ENCODE peak calls at places on chromosomes 11 and 22, in nine cellular contexts. T, E, M, X, Q, A, D, W and R are unnamed samples.

GRCh38 chr22:27629908-27630733 is 171.4 kb downstream of the MN1 start:
- DNase-seq in T (no peak), E (no peak), M (no peak), X (no peak), Q (no peak), A (no peak), D (no peak), W (no peak), R (no peak)

GRCh38 chr11:122711831-122712378 is 56.4 kb downstream of the UBASH3B start:
- DNase-seq in T (no peak), E (no peak), M (no peak), X (no peak), Q (no peak), A (no peak), D (no peak), W (no peak), R (no peak)

GRCh38 chr11:125314264-125315087 is 149.9 kb downstream of the PKNOX2 start:
- DNase-seq in T (no peak), E (no peak), M (no peak), X (no peak), Q (no peak), A (no peak), D (no peak), W (no peak), R (no peak)

GRCh38 chr22:41417622-41418390 is 28.8 kb downstream of the TOB2 start:
- DNase-seq in T (peak), E (no peak), M (peak), X (no peak), Q (peak), A (peak), D (peak), W (peak), R (no peak)

GRCh38 chr22:30837531-30837930 is 131.0 kb downstream of the MORC2 start:
- DNase-seq in T (no peak), E (peak), M (no peak), X (no peak), Q (no peak), A (no peak), D (no peak), W (no peak), R (no peak)

GRCh38 chr11:126371595-126371994 is 16.1 kb downstream of the ST3GAL4 start:
- DNase-seq in T (no peak), E (no peak), M (no peak), X (no peak), Q (no peak), A (no peak), D (no peak), W (no peak), R (no peak)

GRCh38 chr11:4467043-4467442 is 15.4 kb upstream of the OR52K1 start:
- DNase-seq in T (no peak), E (no peak), M (no peak), X (no peak), Q (no peak), A (no peak), D (no peak), W (no peak), R (no peak)

GRCh38 chr22:20904980-20905355 is 12.2 kb upstream of the CRKL start:
- DNase-seq in T (no peak), E (no peak), M (no peak), X (no peak), Q (no peak), A (no peak), D (no peak), W (no peak), R (no peak)

GRCh38 chr22:30940655-30941362 is 27.8 kb downstream of the MORC2 start:
- DNase-seq in T (no peak), E (no peak), M (no peak), X (peak), Q (no peak), A (no peak), D (no peak), W (no peak), R (no peak)

GRCh38 chr22:47098554-47098953 is 336.1 kb downstream of the TBC1D22A start:
- DNase-seq in T (no peak), E (no peak), M (no peak), X (no peak), Q (no peak), A (no peak), D (no peak), W (no peak), R (no peak)

GRCh38 chr11:126918556-126918955 is 82.0 kb downstream of the KIRREL3 start:
- DNase-seq in T (no peak), E (no peak), M (no peak), X (no peak), Q (no peak), A (no peak), D (no peak), W (no peak), R (no peak)

GRCh38 chr11:64851831-64852337 is 7.4 kb upstream of the CDC42BPG start:
- DNase-seq in T (no peak), E (no peak), M (no peak), X (peak), Q (no peak), A (no peak), D (no peak), W (peak), R (no peak)

GRCh38 chr11:64849600-64850356 is 5.3 kb upstream of the CDC42BPG start:
- DNase-seq in T (peak), E (no peak), M (no peak), X (no peak), Q (no peak), A (no peak), D (no peak), W (no peak), R (no peak)

GRCh38 chr11:64848779-64849599 is 4.5 kb upstream of the CDC42BPG start:
- DNase-seq in T (no peak), E (no peak), M (peak), X (peak), Q (no peak), A (no peak), D (no peak), W (peak), R (no peak)

GRCh38 chr11:64852804-64853520 is 8.5 kb upstream of the CDC42BPG start:
- DNase-seq in T (no peak), E (no peak), M (no peak), X (peak), Q (no peak), A (no peak), D (no peak), W (no peak), R (no peak)

DNA sequence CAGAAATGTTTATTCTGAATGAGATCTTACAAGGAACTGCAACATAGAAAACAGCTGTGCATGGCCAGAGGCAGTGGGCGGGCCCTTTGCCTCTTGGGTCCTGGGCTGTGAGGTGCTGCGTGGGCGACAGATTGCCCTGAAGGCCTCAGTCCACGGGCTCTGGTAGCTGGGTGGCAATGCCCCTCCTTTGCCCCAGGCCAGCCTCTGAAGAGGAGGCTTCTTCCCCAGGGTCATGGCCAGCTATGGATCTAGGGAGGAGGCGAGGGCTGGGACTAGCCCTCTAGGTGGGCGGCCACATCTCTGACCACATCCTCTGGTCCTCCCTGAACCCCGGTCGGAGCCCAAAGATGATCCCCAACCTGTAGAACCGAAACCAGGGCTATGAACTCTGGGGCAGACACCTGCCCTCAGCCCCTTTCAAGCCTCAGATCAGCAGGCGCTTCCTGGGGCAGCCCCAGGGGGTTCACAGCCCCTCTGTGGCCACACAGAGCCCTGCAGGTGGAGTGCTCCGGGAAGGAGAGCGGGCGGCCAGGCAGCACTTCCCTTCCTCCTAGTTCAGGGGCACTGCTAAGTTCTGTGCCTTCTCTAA is 6.6 kb upstream of the CDC42BPG start:
- DNase-seq in T (no peak), E (no peak), M (no peak), X (peak), Q (no peak), A (no peak), D (no peak), W (peak), R (no peak)
- TF ChIP-seq POLR2A in T (no peak), E (no peak), M (no peak), X (no peak), Q (no peak), A (no peak), D (no peak), W (no peak), R (no peak)

DNA sequence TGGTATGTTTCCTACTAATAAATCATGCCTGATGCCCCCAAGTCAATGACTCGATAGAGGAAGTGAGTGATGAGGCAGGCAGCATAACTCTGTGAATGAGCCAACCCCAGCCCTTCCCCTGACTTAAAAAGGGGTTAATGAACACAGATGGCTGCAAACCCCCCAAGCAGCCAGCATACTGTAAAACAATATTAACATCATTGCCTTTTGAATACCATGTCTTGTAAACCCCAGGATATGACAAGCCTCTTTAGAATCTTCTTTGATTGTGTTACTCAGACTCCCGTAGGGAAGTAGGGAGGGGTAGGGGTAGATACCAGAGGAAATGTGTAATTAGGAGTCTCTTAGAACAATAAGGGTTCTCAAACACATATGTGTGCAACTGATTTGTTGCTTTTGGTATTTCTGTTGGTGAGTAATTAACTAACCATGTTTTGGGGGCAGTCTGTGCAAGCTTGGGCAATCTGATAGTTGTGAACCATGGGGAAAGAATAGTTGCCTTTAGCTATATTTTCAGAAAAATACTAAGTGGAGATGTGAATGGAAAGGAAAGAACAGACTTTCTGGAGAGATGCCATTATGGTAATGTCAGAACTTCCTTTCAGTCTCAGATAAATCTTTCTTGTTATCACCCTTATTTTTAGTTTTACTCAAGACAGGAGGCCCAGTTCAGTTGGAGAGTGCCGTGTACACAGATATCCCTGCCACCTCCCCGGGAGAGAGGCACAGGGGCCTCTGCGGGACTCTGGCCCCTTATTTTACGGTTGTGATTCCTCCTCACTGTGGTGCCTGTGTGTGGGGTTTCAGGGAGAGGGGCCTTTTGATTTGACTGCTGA is 701.8 kb downstream of the NTM start:
- DNase-seq in T (no peak), E (no peak), M (no peak), X (no peak), Q (no peak), A (no peak), D (no peak), W (no peak), R (peak)
- TF ChIP-seq POLR2A in T (no peak), E (no peak), M (no peak), X (no peak), Q (no peak), A (no peak), D (no peak), W (no peak), R (no peak)

DNA sequence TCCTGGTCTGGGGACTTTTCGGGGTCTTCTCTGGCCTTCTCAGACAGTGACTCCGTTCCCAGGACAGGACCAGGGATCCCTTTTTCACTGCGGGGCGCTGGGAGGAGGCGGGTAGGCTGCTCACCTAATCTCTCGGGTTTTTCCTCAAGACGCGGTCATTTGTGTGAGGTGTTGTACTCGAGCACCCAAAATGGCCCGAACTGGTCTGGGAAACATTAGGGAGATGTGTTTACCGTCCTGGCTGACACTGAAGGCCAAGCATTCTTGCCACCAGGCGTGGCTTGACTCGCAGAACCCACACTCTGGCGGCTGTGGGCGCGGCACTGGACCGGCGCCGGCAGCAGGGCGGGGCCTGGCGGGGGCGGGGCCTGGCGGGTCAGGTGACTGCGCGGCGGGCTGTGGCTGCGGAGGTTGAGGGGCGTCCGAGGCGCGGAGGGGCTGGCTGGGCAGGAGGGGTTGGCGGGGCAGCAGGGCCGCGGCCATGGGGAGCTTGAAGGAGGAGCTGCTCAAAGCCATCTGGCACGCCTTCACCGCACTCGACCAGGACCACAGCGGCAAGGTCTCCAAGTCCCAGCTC is at the start of gene SWAP70:
- DNase-seq in T (peak), E (peak), M (peak), X (peak), Q (peak), A (peak), D (peak), W (peak), R (peak)
- TF ChIP-seq POLR2A in T (peak), E (peak), M (peak), X (peak), Q (peak), A (peak), D (peak), W (peak), R (peak)

GRCh38 chr11:63670077-63670737 is 969 bp downstream of the ATL3 start:
- DNase-seq in T (no peak), E (no peak), M (no peak), X (no peak), Q (no peak), A (no peak), D (no peak), W (no peak), R (no peak)

GRCh38 chr11:63672156-63672463 is 934 bp upstream of the ATL3 start:
- DNase-seq in T (no peak), E (no peak), M (no peak), X (no peak), Q (no peak), A (no peak), D (no peak), W (no peak), R (no peak)

GRCh38 chr11:63672934-63673539 is 1.9 kb upstream of the ATL3 start:
- DNase-seq in T (no peak), E (no peak), M (no peak), X (no peak), Q (no peak), A (no peak), D (peak), W (no peak), R (no peak)

GRCh38 chr11:63670738-63671321 is 346 bp downstream of the ATL3 start:
- DNase-seq in T (peak), E (no peak), M (peak), X (peak), Q (peak), A (peak), D (peak), W (peak), R (no peak)

GRCh38 chr11:63671322-63672155 is at the start of gene ATL3:
- DNase-seq in T (peak), E (peak), M (peak), X (peak), Q (peak), A (peak), D (peak), W (peak), R (peak)
- TF ChIP-seq POLR2A in T (peak), E (peak), M (peak), X (peak), Q (peak), A (peak), D (peak), W (peak), R (peak)